ENCODE peak calls at places on chromosomes 16 and 17, in ten cellular contexts. J, I, B, G, P, Q, L, O, T and Z are unnamed samples.

GRCh38 chr17:41498276-41498675 is 7.1 kb downstream of the KRT13 start:
- DNase-seq in L (no peak), G (no peak), I (no peak), J (no peak), B (no peak), T (no peak), Q (no peak), P (no peak), O (peak; percentile 18), Z (no peak)

GRCh38 chr16:89195521-89196171 is 4.7 kb downstream of the SLC22A31 start:
- DNase-seq in I (no peak), B (no peak), T (no peak), O (no peak), P (no peak), J (no peak), G (peak; percentile 76), Q (no peak), L (no peak), Z (no peak)

GRCh38 chr17:13957636-13958035 is 111.7 kb upstream of the COX10 start:
- DNase-seq in T (no peak), I (no peak), P (no peak), J (no peak), O (peak; percentile 66), G (no peak), Q (no peak), B (peak; percentile 41), L (no peak), Z (no peak)

GRCh38 chr17:1628856-1629646 is 417 bp upstream of the SLC43A2 start:
- DNase-seq in T (peak; percentile 99), I (peak; percentile 91), J (peak; percentile 98), B (peak; percentile 81), G (peak; percentile 96), L (peak; percentile 97), O (peak; percentile 95), P (no peak), Q (peak; percentile 96), Z (peak; percentile 98)

GRCh38 chr17:1645207-1646171 is at the start of gene SCARF1:
- DNase-seq in G (peak; percentile 88), I (no peak), Q (no peak), P (no peak), J (no peak), L (no peak), B (no peak), T (no peak), O (peak; percentile 55), Z (peak; percentile 44)

GRCh38 chr17:21318439-21318838 is 33.9 kb downstream of the MAP2K3 start:
- DNase-seq in G (peak; percentile 78), J (peak; percentile 45), T (no peak), I (peak; percentile 9), P (no peak), O (no peak), B (no peak), L (no peak), Q (no peak), Z (no peak)

GRCh38 chr17:77728022-77728671 is 230.4 kb upstream of the TNRC6C start:
- DNase-seq in T (peak; percentile 62), I (no peak), O (no peak), P (no peak), Q (peak; percentile 44), J (no peak), L (peak; percentile 22), G (no peak), B (peak; percentile 45), Z (no peak)

GRCh38 chr16:16109453-16110110 is 113.7 kb downstream of the ABCC6 start:
- DNase-seq in G (no peak), P (no peak), Q (no peak), O (no peak), J (no peak), T (no peak), B (no peak), I (no peak), L (no peak), Z (no peak)

DNA sequence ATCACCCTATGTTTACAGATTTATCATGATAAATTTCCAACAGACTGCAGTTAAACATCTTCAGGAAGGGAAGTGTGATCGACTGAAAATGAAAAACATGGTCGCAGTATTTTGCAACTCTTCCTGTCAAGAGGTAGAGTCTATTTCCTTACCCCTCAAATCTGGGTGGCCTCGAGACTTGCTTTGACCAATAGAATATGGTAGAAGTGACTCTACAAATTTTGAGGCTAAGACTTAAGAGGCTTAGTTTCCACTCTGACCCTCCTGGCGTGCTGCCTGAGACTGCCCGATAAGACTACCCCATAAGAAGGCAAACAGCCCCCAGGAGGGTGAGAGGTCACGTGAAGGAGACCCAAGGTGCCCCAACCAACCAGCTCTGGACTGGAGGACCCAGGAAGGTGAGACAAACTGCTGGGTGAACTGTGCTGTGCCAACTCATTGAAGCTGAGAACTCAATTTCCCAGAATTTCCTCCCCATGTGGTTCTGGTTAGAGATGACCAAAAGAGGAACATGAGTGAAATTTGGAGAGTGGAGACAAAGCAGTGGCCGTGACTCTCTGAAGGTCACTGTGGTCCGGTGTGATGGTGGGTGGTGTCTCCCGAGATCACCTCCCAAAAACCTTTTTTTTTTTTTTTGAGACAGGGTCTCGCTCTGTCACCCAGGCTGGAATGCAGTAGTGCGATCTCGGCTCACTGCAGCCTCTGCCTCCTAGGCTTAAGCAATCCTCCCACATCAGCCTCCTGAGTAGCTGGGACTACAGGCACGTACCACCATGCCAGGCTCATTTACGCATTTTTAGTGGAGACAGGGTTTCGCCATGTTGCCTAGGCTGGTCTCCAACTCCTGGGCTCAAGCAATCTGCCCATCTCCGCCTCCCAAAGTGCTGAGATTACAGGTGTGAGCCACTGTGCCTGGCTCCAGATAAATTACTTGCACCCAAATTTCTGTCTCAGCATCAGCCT is 38.2 kb upstream of the LITAF start:
- DNase-seq in Q (no peak), G (no peak), J (no peak), B (no peak), I (no peak), O (no peak), P (no peak), T (no peak), L (no peak), Z (no peak)
- H3K4me1 ChIP-seq in Q (peaks cover 93% of the 10 kb centered on the region), G (peaks cover 12% of the 10 kb centered on the region), J (no peaks in the 10 kb centered on the region), B (peaks cover 14% of the 10 kb centered on the region), I (peaks cover 6% of the 10 kb centered on the region), O (peaks cover 19% of the 10 kb centered on the region), P (no peaks in the 10 kb centered on the region), T (no peaks in the 10 kb centered on the region), L (no peaks in the 10 kb centered on the region), Z (peaks cover 15% of the 10 kb centered on the region)

GRCh38 chr17:73198201-73198929 is 5.5 kb downstream of the COG1 start:
- DNase-seq in T (no peak), I (no peak), B (no peak), J (no peak), G (no peak), O (no peak), P (no peak), Q (no peak), L (no peak), Z (no peak)
- H3K36me3 ChIP-seq in T (peaks cover 63% of the 10 kb centered on the region), I (no peaks in the 10 kb centered on the region), B (peaks cover 62% of the 10 kb centered on the region), J (peaks cover 6% of the 10 kb centered on the region), G (peaks cover 72% of the 10 kb centered on the region), O (peaks cover 73% of the 10 kb centered on the region), P (peaks cover 30% of the 10 kb centered on the region), Q (peaks cover 70% of the 10 kb centered on the region), L (peaks cover 31% of the 10 kb centered on the region), Z (peaks cover 57% of the 10 kb centered on the region)

GRCh38 chr16:21649196-21649595 is 3.2 kb downstream of the IGSF6 start:
- DNase-seq in I (no peak), O (no peak), Q (no peak), G (no peak), J (no peak), T (no peak), B (no peak), L (no peak), P (no peak), Z (no peak)

GRCh38 chr16:21645261-21645721 is 7.1 kb downstream of the IGSF6 start:
- DNase-seq in Q (peak; percentile 86), O (peak; percentile 62), I (no peak), B (no peak), P (no peak), T (no peak), L (no peak), G (no peak), J (no peak), Z (no peak)

GRCh38 chr16:21646721-21647561 is 5.5 kb downstream of the IGSF6 start:
- DNase-seq in Q (peak; percentile 91), I (no peak), P (no peak), L (peak; percentile 24), O (peak; percentile 86), B (no peak), T (no peak), G (no peak), J (no peak), Z (peak; percentile 19)

GRCh38 chr16:21646091-21646490 is 6.3 kb downstream of the IGSF6 start:
- DNase-seq in G (no peak), Q (no peak), I (no peak), P (no peak), T (no peak), L (no peak), O (peak; percentile 35), B (no peak), J (no peak), Z (no peak)

DNA sequence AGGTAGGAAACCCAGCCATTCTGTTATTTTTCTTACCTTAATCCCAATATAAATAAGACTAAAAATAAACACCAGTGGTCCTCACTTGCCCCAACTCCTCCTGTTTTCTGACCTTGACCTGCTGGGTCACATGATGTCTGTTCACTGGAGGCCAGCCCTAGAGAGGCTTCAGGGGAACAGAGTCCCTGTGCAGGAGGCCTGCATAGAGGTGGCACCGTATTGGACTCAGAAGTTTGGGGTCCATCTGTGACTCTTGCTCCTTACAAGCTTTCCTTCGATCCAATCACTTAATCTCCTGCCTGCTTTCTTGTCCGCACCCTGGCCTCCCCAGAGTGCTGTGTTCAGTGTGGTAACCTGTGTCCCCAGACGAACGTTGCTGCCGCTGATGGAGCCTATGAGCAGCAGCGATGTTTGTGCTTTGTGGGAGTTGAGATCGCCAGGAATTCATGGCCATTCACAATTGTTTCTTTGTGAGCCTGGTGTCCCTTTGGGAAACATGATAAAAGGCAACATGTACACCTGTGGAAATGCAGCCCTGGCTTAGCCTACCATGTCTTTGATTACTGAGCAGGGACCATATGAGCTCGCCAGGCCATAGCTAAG is 4.7 kb downstream of the IGSF6 start:
- DNase-seq in G (no peak), L (no peak), B (no peak), Q (no peak), I (no peak), O (no peak), P (no peak), J (no peak), T (no peak), Z (no peak)
- H3K27ac ChIP-seq in G (no peak overlapping the region), L (no peak overlapping the region), B (no peak overlapping the region), Q (peak overlapping the region; percentile 95), I (no peak overlapping the region), O (no peak overlapping the region), P (no peak overlapping the region), J (no peak overlapping the region), T (no peak overlapping the region), Z (no peak overlapping the region)

GRCh38 chr17:76224321-76224852 is 15.9 kb downstream of the RNF157 start:
- DNase-seq in O (no peak), T (no peak), L (no peak), Q (no peak), B (no peak), J (no peak), I (no peak), P (no peak), G (no peak), Z (no peak)

GRCh38 chr17:76219670-76220383 is 20.5 kb downstream of the RNF157 start:
- DNase-seq in Q (no peak), I (no peak), O (no peak), T (no peak), J (no peak), G (no peak), B (no peak), P (no peak), L (no peak), Z (no peak)

DNA sequence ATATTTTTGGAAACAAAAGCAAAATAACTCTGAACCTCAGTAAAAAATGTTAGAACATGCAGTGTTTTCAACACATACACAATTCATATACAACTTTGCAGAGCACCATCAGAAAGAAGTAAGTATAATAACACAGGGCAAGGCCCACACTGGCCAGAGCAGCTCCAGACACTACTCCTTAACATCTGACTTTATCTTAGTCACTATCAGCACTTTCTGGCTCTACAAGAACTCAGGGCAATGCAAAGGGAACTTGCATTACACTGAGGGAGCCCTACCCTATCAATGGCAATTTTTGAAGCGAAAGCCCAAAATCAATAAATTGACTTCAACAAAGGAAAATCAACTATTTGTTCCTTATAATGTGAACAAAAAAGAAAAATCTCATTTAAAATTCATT is 16.5 kb downstream of the RNF157 start:
- DNase-seq in G (no peak), J (no peak), P (no peak), B (no peak), L (no peak), Q (no peak), O (no peak), I (no peak), T (no peak), Z (no peak)
- H3K4me1 ChIP-seq in G (no peaks in the 10 kb centered on the region), J (no peaks in the 10 kb centered on the region), P (no peaks in the 10 kb centered on the region), B (no peaks in the 10 kb centered on the region), L (no peaks in the 10 kb centered on the region), Q (no peaks in the 10 kb centered on the region), O (peaks cover 4% of the 10 kb centered on the region), I (no peaks in the 10 kb centered on the region), T (no peaks in the 10 kb centered on the region), Z (no peaks in the 10 kb centered on the region)